ENCODE peak calls at places on chromosomes 4 and X, in seven cellular contexts. D is colonic mucosa, A is HFFc6, I is AG10803, E is fibroblast of lung, T is keratinocyte, F is cardiac fibroblast. P is an unnamed sample.

GRCh38 chrX:102950908-102951866 is 14.1 kb downstream of the RAB40AL start:
- DNase-seq in D (peak; percentile 63), A (peak; percentile 48), I (peak; percentile 25), E (peak; percentile 32), T (no peak), F (peak; percentile 49), P (peak; percentile 66)

GRCh38 chr4:139469216-139469615 is 15.3 kb downstream of the RAB33B start:
- DNase-seq in D (no peak), A (no peak), I (no peak), E (peak; percentile 68), T (no peak), F (peak; percentile 13), P (no peak)

GRCh38 chr4:108762559-108763225 is at the start of gene ETNPPL:
- DNase-seq in D (peak; percentile 19), A (no peak), I (no peak), E (peak; percentile 21), T (no peak), F (no peak), P (peak; percentile 44)

GRCh38 chr4:130368668-130369067 is 1272.7 kb downstream of the C4orf33 start:
- DNase-seq in D (no peak), A (no peak), I (no peak), E (no peak), T (no peak), F (no peak), P (no peak)

GRCh38 chr4:37666625-37667071 is 19.5 kb downstream of the RELL1 start:
- DNase-seq in D (peak; percentile 54), A (peak; percentile 87), I (peak; percentile 78), E (peak; percentile 94), T (peak; percentile 75), F (peak; percentile 84), P (peak; percentile 64)

GRCh38 chr4:93791570-93792195 is 36.9 kb upstream of the ATOH1 start:
- DNase-seq in D (peak; percentile 69), A (peak; percentile 37), I (peak; percentile 40), E (peak; percentile 23), T (no peak), F (peak; percentile 58), P (peak; percentile 46)

GRCh38 chr4:41600243-41600642 is 62.3 kb downstream of the LIMCH1 start:
- DNase-seq in D (no peak), A (no peak), I (no peak), E (peak; percentile 85), T (no peak), F (peak; percentile 25), P (peak; percentile 24)

GRCh38 chr4:144667500-144667899 is 21.5 kb downstream of the HHIP start:
- DNase-seq in D (no peak), A (no peak), I (no peak), E (peak; percentile 57), T (no peak), F (peak; percentile 45), P (no peak)

GRCh38 chr4:5371415-5372190 is 320.3 kb downstream of the STK32B start:
- DNase-seq in D (no peak), A (no peak), I (peak; percentile 92), E (peak; percentile 61), T (no peak), F (no peak), P (no peak)

GRCh38 chrX:9646471-9647038 is 119.1 kb downstream of the GPR143 start:
- DNase-seq in D (no peak), A (no peak), I (no peak), E (peak; percentile 48), T (no peak), F (peak; percentile 49), P (no peak)

GRCh38 chr4:14151099-14151498 is 523.6 kb upstream of the BOD1L1 start:
- DNase-seq in D (no peak), A (peak; percentile 9), I (peak; percentile 20), E (no peak), T (no peak), F (no peak), P (no peak)

GRCh38 chr4:37675587-37676290 is 10.4 kb downstream of the RELL1 start:
- DNase-seq in D (peak; percentile 41), A (no peak), I (no peak), E (no peak), T (no peak), F (no peak), P (no peak)

GRCh38 chr4:125317526-125317880 is 2.7 kb downstream of the FAT4 start:
- DNase-seq in D (peak; percentile 22), A (no peak), I (peak; percentile 56), E (peak; percentile 55), T (no peak), F (peak; percentile 57), P (no peak)

GRCh38 chr4:1727117-1728031 is 6.1 kb downstream of the TACC3 start:
- DNase-seq in D (peak; percentile 53), A (peak; percentile 81), I (peak; percentile 54), E (peak; percentile 88), T (peak; percentile 90), F (peak; percentile 79), P (peak; percentile 87)

GRCh38 chrX:79364306-79364705 is 2.8 kb downstream of the ITM2A start:
- DNase-seq in D (no peak), A (no peak), I (no peak), E (no peak), T (no peak), F (no peak), P (no peak)

GRCh38 chrX:44675364-44676024 is 132.8 kb upstream of the FUNDC1 start:
- DNase-seq in D (no peak), A (peak; percentile 59), I (peak; percentile 91), E (peak; percentile 96), T (peak; percentile 75), F (peak; percentile 89), P (peak; percentile 19)

GRCh38 chrX:91434351-91435168 is at the start of gene PABPC5:
- DNase-seq in D (peak; percentile 31), A (no peak), I (peak; percentile 88), E (peak; percentile 86), T (no peak), F (peak; percentile 89), P (no peak)

GRCh38 chr4:132540268-132540667 is 608.8 kb upstream of the PCDH10 start:
- DNase-seq in D (no peak), A (no peak), I (no peak), E (no peak), T (no peak), F (no peak), P (no peak)

GRCh38 chrX:119729408-119730201 is 28.8 kb upstream of the SOWAHD start:
- DNase-seq in D (peak; percentile 57), A (peak; percentile 58), I (peak; percentile 77), E (peak; percentile 29), T (no peak), F (peak; percentile 79), P (peak; percentile 68)

GRCh38 chr4:112736718-112737135 is 99.8 kb downstream of the LARP7 start:
- DNase-seq in D (no peak), A (no peak), I (no peak), E (no peak), T (no peak), F (no peak), P (no peak)

GRCh38 chrX:153319295-153319694 is 2.3 kb downstream of the PNMA6F start:
- DNase-seq in D (no peak), A (no peak), I (no peak), E (no peak), T (no peak), F (no peak), P (no peak)

GRCh38 chrX:40109288-40110008 is 11.7 kb upstream of the BCOR start:
- DNase-seq in D (peak; percentile 68), A (no peak), I (no peak), E (peak; percentile 64), T (no peak), F (peak; percentile 72), P (peak; percentile 73)

GRCh38 chrX:151004085-151004484 is 20.9 kb downstream of the HMGB3 start:
- DNase-seq in D (no peak), A (peak; percentile 25), I (peak; percentile 32), E (no peak), T (no peak), F (no peak), P (no peak)

DNA sequence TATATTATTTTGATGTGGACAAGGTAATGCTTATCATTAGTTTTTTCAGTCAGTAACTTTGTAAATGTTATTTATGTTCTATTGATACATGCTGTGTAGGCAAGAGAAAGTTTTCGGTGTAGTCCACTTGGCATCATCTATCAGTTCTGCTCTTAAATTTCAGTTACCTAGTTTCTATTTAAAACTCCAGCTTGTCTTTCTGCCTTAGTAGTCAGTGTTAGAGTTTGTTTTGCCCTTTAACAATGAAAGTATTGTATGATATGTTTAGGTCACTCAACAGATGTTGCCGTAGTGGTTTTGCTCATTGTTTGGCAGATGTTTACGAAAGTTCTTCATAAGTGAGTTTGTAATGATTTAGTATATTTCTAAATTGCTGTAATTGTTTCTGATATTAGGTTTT is 34.9 kb upstream of the FHDC1 start:
- DNase-seq in D (no peak), A (no peak), I (no peak), E (no peak), T (no peak), F (peak; percentile 2), P (no peak)
- TF ChIP-seq CTCF in D (no peak), A (no peak), I (no peak), E (no peak), T (no peak), F (no peak), P (no peak)

DNA sequence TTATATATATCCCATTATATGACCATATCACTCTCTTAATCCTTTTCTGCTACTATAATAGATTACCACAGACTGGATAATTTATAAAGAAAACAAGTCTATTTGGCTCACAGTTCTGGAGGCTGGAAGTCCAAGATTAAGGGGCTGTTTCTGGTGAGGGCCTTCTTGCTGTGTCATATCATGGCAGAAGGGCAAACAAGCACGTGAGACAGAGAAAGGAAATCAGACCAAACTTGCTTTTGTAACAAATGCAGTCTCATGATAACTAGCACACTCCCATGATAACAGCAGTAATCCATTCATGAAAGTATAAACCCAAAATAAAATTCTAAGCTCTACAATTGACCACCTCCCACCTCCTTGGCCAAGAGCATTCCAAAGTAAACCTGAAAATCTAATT is 16.3 kb upstream of the TAB3 start:
- DNase-seq in D (no peak), A (no peak), I (no peak), E (no peak), T (no peak), F (no peak), P (no peak)
- TF ChIP-seq CTCF in D (no peak), A (no peak), I (no peak), E (no peak), T (no peak), F (no peak), P (no peak)

DNA sequence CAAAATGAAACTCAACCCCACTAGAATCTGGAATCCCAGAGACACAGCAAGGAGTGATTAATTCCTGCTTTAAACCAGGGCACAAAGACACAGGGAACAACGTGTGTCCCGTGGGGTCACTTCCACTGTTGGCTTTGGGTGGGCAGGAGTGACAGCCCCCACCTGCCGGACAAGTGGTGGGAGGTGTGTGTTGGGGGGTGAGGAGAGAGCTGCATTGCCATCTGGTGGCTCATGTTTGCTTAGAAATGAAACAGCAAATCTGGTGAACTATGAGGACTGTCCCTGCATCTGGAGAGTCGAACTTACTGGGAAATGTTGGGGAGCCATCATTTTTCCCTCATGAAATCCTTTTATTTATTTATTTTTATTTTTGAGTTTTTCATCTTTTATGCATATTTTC is 75.9 kb upstream of the AFAP1 start:
- DNase-seq in D (no peak), A (no peak), I (peak; percentile 13), E (no peak), T (no peak), F (peak; percentile 26), P (no peak)
- TF ChIP-seq CTCF in D (no peak), A (peak; percentile 70), I (peak; percentile 58), E (peak; percentile 17), T (peak; percentile 58), F (peak; percentile 51), P (no peak)

GRCh38 chr4:186554890-186555827 is at the start of gene MTNR1A:
- DNase-seq in D (peak; percentile 52), A (no peak), I (no peak), E (peak; percentile 17), T (no peak), F (no peak), P (peak; percentile 63)
- TF ChIP-seq CTCF in D (no peak), A (no peak), I (no peak), E (no peak), T (peak; percentile 25), F (no peak), P (peak; percentile 23)

GRCh38 chr4:180456928-180457327 is 1786.3 kb upstream of the TENM3 start:
- DNase-seq in D (no peak), A (no peak), I (no peak), E (no peak), T (no peak), F (no peak), P (no peak)
- TF ChIP-seq CTCF in D (no peak), A (no peak), I (no peak), E (no peak), T (no peak), F (no peak), P (no peak)

P was measured in Calu3.